ENCODE peak calls at places on chromosomes 6 and 20, in six cellular contexts. R is IMR-90, T is cardiac muscle cell, B is OCI-LY7, Q is DND-41, Y is GM23248. O is an unnamed sample.

GRCh38 chr20:21028436-21028835 is 77.7 kb downstream of the LINC00237 start:
- DNase-seq in R (no peak), T (no peak), B (no peak), Q (no peak), Y (no peak), O (no peak)

GRCh38 chr6:6881438-6882267 is 226.1 kb upstream of the RREB1 start:
- DNase-seq in R (no peak), T (peak; percentile 18), B (no peak), Q (no peak), Y (no peak), O (no peak)

GRCh38 chr6:124795879-124796838 is 166.1 kb upstream of the RNF217 start:
- DNase-seq in R (peak; percentile 1), T (peak; percentile 18), B (peak; percentile 43), Q (no peak), Y (peak; percentile 25), O (no peak)

GRCh38 chr6:63802606-63803206 is 167.1 kb downstream of the PHF3 start:
- DNase-seq in R (peak; percentile 53), T (peak; percentile 57), B (peak; percentile 26), Q (no peak), Y (peak; percentile 60), O (no peak)

GRCh38 chr6:148457137-148457842 is 114.7 kb downstream of the SASH1 start:
- DNase-seq in R (peak; percentile 67), T (peak; percentile 24), B (no peak), Q (no peak), Y (peak; percentile 74), O (no peak)

GRCh38 chr20:31788578-31788977 is 30.6 kb upstream of the MYLK2 start:
- DNase-seq in R (peak; percentile 28), T (no peak), B (no peak), Q (no peak), Y (peak; percentile 84), O (no peak)

GRCh38 chr6:79984261-79984660 is 20.2 kb upstream of the TTK start:
- DNase-seq in R (no peak), T (peak; percentile 33), B (no peak), Q (peak; percentile 83), Y (peak; percentile 7), O (no peak)

GRCh38 chr20:17228624-17229061 is 1.8 kb downstream of the PCSK2 start:
- DNase-seq in R (no peak), T (no peak), B (no peak), Q (no peak), Y (no peak), O (peak; percentile 71)

GRCh38 chr6:26175428-26176181 is 88.4 kb downstream of the HFE start:
- DNase-seq in R (peak; percentile 75), T (peak; percentile 82), B (peak; percentile 79), Q (peak; percentile 73), Y (peak; percentile 72), O (no peak)

GRCh38 chr6:166502453-166502852 is 84.0 kb downstream of the RAMACL start:
- DNase-seq in R (no peak), T (no peak), B (no peak), Q (no peak), Y (no peak), O (no peak)

GRCh38 chr6:168371185-168371584 is 51.6 kb upstream of the DACT2 start:
- DNase-seq in R (no peak), T (no peak), B (no peak), Q (no peak), Y (no peak), O (peak; percentile 35)

GRCh38 chr6:1802495-1803395 is 193.0 kb downstream of the FOXC1 start:
- DNase-seq in R (no peak), T (peak; percentile 47), B (no peak), Q (no peak), Y (no peak), O (no peak)

GRCh38 chr6:30022189-30022588 is 38.9 kb upstream of the POLR1H start:
- DNase-seq in R (no peak), T (no peak), B (no peak), Q (no peak), Y (no peak), O (no peak)

GRCh38 chr6:41159415-41160082 is 3.4 kb downstream of the TREM2 start:
- DNase-seq in R (peak; percentile 23), T (peak; percentile 52), B (no peak), Q (no peak), Y (no peak), O (no peak)

GRCh38 chr6:43934803-43935602 is 165.0 kb downstream of the VEGFA start:
- DNase-seq in R (no peak), T (no peak), B (no peak), Q (no peak), Y (no peak), O (no peak)

GRCh38 chr20:217266-217665 is 9.8 kb upstream of the DEFB129 start:
- DNase-seq in R (no peak), T (no peak), B (no peak), Q (no peak), Y (no peak), O (no peak)

GRCh38 chr6:33752139-33753015 is 5.7 kb upstream of the IP6K3 start:
- DNase-seq in R (no peak), T (no peak), B (no peak), Q (peak; percentile 57), Y (no peak), O (no peak)

GRCh38 chr20:39292193-39292736 is 330.1 kb downstream of the DHX35 start:
- DNase-seq in R (no peak), T (no peak), B (no peak), Q (no peak), Y (no peak), O (no peak)

GRCh38 chr20:38645318-38645717 is 43.7 kb downstream of the ARHGAP40 start:
- DNase-seq in R (no peak), T (no peak), B (no peak), Q (no peak), Y (no peak), O (no peak)

GRCh38 chr20:13089950-13090469 is 81.2 kb downstream of the SPTLC3 start:
- DNase-seq in R (no peak), T (no peak), B (no peak), Q (no peak), Y (no peak), O (no peak)

DNA sequence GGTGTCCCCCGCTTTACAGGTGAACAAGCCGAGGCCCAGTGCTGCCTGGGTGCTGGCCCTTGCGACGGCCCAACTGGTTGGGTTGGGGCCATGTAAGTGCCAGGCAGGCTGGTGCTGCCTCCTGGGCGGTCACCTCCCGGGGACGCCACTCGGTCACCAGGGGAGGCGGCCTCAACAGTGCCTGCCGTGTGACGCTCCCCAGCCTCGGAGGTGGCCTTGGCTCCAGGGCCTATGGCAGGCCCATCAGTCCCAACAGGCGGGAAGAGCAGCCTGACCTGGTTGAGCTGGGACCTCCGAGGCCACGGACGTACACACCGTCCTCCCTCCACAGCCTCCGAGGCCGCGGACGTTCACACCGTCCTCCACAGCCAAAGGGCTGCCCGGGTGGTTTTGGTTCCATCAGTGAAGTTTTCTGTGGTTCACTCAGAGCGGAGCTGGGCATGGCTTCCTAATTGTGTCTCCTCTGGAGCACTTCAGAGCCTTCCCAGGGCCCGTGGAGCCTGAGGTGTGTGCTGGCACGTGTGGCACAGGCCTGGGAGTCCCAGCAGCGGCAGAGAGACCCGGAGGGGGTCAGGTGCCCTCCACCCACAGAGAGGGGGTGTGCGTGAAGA is 19.3 kb upstream of the SLCO4A1 start:
- DNase-seq in R (no peak), T (no peak), B (no peak), Q (no peak), Y (peak; percentile 16), O (no peak)
- H3K4me1 ChIP-seq in R (peaks cover 10% of the 10 kb centered on the region), T (peaks cover 8% of the 10 kb centered on the region), B (peaks cover 51% of the 10 kb centered on the region), Q (peaks cover 11% of the 10 kb centered on the region), Y (peaks cover 10% of the 10 kb centered on the region), O (peaks cover 43% of the 10 kb centered on the region)

GRCh38 chr6:90492369-90492768 is 94.5 kb downstream of the MAP3K7 start:
- DNase-seq in R (no peak), T (no peak), B (no peak), Q (no peak), Y (no peak), O (no peak)

GRCh38 chr6:90495216-90495817 is 91.6 kb downstream of the MAP3K7 start:
- DNase-seq in R (no peak), T (no peak), B (no peak), Q (no peak), Y (no peak), O (no peak)

GRCh38 chr6:90493332-90493731 is 93.5 kb downstream of the MAP3K7 start:
- DNase-seq in R (peak; percentile 54), T (peak; percentile 68), B (no peak), Q (no peak), Y (peak; percentile 10), O (no peak)

GRCh38 chr6:90492798-90493197 is 94.1 kb downstream of the MAP3K7 start:
- DNase-seq in R (no peak), T (no peak), B (no peak), Q (no peak), Y (no peak), O (no peak)

DNA sequence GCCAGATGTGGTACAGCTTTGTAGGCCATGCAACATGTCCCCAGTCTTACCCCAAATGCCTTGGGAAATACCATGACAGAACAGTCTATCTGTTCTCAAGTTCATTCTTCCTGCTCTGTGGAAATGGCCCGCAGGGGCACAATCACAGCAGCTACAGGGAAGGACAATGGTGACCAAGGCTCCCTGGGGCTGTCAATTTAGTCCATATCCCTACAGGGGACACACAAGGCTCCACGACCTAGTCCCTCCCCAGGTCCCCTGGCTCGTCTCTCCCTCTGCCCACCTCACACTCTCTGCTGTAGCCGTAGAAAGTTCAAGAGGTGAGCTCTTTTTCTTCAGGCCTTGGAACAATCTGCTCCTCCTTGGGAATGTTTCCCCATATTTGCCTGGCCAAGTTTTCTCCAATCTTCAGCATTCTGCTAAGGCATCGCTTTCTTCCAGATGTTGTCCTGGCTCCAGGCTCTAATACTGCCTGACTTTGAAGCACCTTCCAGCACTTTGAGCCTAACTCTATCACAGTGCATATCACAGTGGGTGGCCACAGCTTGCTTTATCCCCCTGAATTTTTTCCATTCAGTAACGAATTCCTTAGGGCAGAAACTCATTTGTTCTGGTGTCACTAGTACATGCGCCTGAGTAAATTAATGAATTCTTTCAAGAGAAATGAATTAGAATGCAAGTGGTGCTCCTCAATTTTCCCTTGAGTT is 92.7 kb downstream of the MAP3K7 start:
- DNase-seq in R (no peak), T (no peak), B (no peak), Q (no peak), Y (no peak), O (no peak)
- H3K4me1 ChIP-seq in R (no peaks in the 10 kb centered on the region), T (no peaks in the 10 kb centered on the region), B (no peaks in the 10 kb centered on the region), Q (no peaks in the 10 kb centered on the region), Y (no peaks in the 10 kb centered on the region), O (no peaks in the 10 kb centered on the region)

GRCh38 chr6:152173321-152173720 is 365.8 kb downstream of the ESR1 start:
- DNase-seq in R (no peak), T (no peak), B (no peak), Q (no peak), Y (peak; percentile 52), O (no peak)

GRCh38 chr6:152170702-152171667 is 363.5 kb downstream of the ESR1 start:
- DNase-seq in R (peak; percentile 75), T (peak; percentile 93), B (no peak), Q (no peak), Y (no peak), O (no peak)

GRCh38 chr6:152167639-152168603 is 360.4 kb downstream of the ESR1 start:
- DNase-seq in R (no peak), T (no peak), B (no peak), Q (no peak), Y (peak; percentile 64), O (no peak)

GRCh38 chr6:152166897-152167296 is 359.4 kb downstream of the ESR1 start:
- DNase-seq in R (no peak), T (no peak), B (no peak), Q (no peak), Y (no peak), O (no peak)

GRCh38 chr6:152170313-152170701 is 362.8 kb downstream of the ESR1 start:
- DNase-seq in R (no peak), T (no peak), B (no peak), Q (no peak), Y (no peak), O (no peak)
- H3K4me1 ChIP-seq in R (no peaks in the 10 kb centered on the region), T (peaks cover 30% of the 10 kb centered on the region), B (no peaks in the 10 kb centered on the region), Q (no peaks in the 10 kb centered on the region), Y (peaks cover 7% of the 10 kb centered on the region), O (no peaks in the 10 kb centered on the region)

GRCh38 chr20:50391444-50392137 is 118.6 kb upstream of the PTPN1 start:
- DNase-seq in R (no peak), T (no peak), B (no peak), Q (no peak), Y (no peak), O (no peak)
- H3K4me1 ChIP-seq in R (peaks cover 4% of the 10 kb centered on the region), T (peaks cover 31% of the 10 kb centered on the region), B (no peaks in the 10 kb centered on the region), Q (peaks cover 4% of the 10 kb centered on the region), Y (no peaks in the 10 kb centered on the region), O (peaks cover 35% of the 10 kb centered on the region)